ENCODE peak calls at places on chromosomes 5 and 9, in five cellular contexts. M is endothelial cell, G is psoas muscle, F is thoracic aorta, Z is A673. A is an unnamed sample.

GRCh38 chr5:153714732-153715287 is 224.3 kb downstream of the GRIA1 start:
- DNase-seq in M (no peak), G (no peak), F (no peak), Z (no peak), A (peak)

GRCh38 chr5:138623053-138623452 is 47.9 kb upstream of the HSPA9 start:
- DNase-seq in M (no peak), G (no peak), F (no peak), Z (no peak), A (peak)

GRCh38 chr5:9198399-9198798 is 347.5 kb downstream of the SEMA5A start:
- DNase-seq in M (no peak), G (no peak), F (no peak), Z (no peak), A (peak)

GRCh38 chr5:55557123-55557522 is 22.4 kb upstream of the PLPP1 start:
- DNase-seq in M (no peak), G (no peak), F (no peak), Z (no peak), A (no peak)

GRCh38 chr9:107665057-107665456 is 175.5 kb upstream of the KLF4 start:
- DNase-seq in M (no peak), G (no peak), F (no peak), Z (no peak), A (no peak)

GRCh38 chr9:93203713-93204469 is 20.0 kb downstream of the WNK2 start:
- DNase-seq in M (no peak), G (peak), F (no peak), Z (no peak), A (no peak)

GRCh38 chr5:171581756-171582155 is 162.3 kb downstream of the FGF18 start:
- DNase-seq in M (no peak), G (no peak), F (no peak), Z (no peak), A (no peak)

GRCh38 chr5:67416986-67417385 is 220.4 kb upstream of the CD180 start:
- DNase-seq in M (no peak), G (no peak), F (no peak), Z (no peak), A (no peak)

GRCh38 chr5:146047396-146047795 is 58.0 kb downstream of the PLAC8L1 start:
- DNase-seq in M (no peak), G (no peak), F (no peak), Z (peak), A (no peak)

GRCh38 chr9:80839821-80840670 is 849.3 kb downstream of the TLE1 start:
- DNase-seq in M (no peak), G (no peak), F (no peak), Z (no peak), A (no peak)

GRCh38 chr9:97598461-97599288 is 34.5 kb downstream of the TSTD2 start:
- DNase-seq in M (peak), G (peak), F (peak), Z (peak), A (peak)

GRCh38 chr5:83077662-83078261 is 415 bp downstream of the XRCC4 start:
- DNase-seq in M (peak), G (no peak), F (no peak), Z (no peak), A (peak)

GRCh38 chr9:105138306-105138801 is 106.1 kb upstream of the SLC44A1 start:
- DNase-seq in M (no peak), G (peak), F (no peak), Z (no peak), A (peak)
- TF ChIP-seq CTCF in M (no peak), G (no peak), F (no peak), Z (no peak), A (no peak)

DNA sequence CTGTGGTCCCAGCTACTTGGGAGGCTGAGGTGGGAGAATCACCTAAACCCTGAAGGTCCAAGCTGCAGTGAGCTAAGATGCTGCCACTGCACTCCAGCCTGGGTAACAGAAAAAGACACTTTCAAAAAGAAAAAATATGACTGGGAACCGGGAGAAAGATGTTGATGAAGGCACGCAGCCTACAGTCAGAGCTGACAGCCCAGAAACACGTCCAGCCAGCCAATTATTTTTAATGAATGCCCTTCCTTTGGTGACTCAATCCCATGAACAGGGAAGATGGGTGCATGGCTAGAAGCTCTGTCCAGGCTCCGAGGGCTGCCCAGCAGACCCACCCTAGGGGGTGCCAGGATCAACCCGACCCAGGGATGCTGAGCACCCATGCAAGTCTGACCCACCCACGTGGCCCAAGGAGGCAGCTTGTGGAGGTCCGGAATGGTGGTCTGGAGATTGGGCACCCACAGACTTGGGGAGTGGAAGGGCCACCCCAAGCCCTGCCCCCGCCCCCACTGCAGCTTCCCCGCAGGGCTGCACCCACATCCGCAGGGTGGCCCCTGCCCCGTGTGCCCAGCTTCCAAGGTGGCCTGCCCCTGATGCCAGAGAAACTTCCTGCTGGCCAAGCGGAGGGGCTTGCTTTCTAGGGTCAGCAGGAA is 51.0 kb downstream of the ADAMTS2 start:
- DNase-seq in M (no peak), G (no peak), F (no peak), Z (no peak), A (no peak)
- TF ChIP-seq CTCF in M (no peak), G (no peak), F (no peak), Z (no peak), A (no peak)

DNA sequence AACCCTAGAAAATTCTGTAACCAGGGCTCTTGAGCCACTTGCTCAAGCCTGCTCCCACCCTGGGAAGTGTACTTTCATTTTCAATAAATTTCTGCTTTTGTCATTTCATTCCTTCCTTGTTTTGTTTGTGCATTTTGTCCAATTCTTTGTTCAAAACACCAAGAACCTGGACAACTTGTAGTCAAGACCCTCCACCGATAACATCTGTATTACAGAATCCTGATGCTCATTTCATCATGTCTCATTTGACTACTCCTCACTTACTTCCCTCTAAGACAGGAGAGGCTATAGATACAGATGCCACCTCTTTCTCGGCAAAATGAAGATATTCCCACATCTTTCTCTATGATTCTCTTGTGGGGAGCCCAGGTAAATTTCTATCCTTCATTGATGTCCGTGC is 183.5 kb downstream of the TMEM232 start:
- DNase-seq in M (no peak), G (no peak), F (no peak), Z (no peak), A (no peak)
- TF ChIP-seq CTCF in M (no peak), G (no peak), F (no peak), Z (no peak), A (no peak)

GRCh38 chr9:2620876-2621677 is 510 bp upstream of the VLDLR start:
- DNase-seq in M (peak), G (peak), F (no peak), Z (peak), A (peak)
- TF ChIP-seq CTCF in M (no peak), G (peak), F (peak), Z (peak), A (peak)

DNA sequence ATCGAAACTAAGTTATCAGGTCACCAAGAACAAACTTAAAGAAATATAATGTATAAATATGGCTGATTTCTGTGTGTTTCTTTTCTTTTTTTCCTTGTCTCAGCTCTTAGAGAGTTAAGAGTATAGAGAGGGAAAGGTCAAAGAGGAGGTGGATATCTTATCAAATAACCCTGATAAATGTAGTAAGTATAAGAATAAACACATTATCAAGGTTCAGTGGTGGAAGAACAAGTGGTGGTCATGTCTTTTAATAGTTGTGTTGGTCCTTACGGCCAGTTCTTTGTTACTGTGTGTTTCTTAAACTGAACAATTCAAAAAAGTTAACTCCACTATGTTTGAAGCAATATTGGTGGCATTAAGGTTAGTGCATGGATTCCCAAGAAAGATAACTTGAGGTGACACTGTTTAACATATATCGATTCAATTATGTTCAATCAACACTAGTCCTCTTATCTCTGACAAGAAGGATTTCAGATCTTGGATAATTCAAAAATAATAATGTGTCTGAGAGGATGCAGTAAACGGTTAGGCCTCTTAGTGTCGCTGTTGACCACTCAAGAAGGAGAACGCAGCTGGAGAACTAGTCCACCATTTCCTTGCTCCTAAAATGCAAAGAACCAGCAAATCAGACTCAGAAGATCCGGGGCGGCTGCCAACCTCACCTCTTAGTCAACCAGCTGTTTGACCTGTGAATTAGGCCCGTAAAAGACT is at the start of gene PCDHGA3:
- DNase-seq in M (no peak), G (no peak), F (no peak), Z (peak), A (peak)
- TF ChIP-seq CTCF in M (peak), G (peak), F (peak), Z (peak), A (peak)

GRCh38 chr9:136665704-136666363 is 3.1 kb downstream of the EGFL7 start:
- DNase-seq in M (peak), G (no peak), F (no peak), Z (peak), A (no peak)

GRCh38 chr9:136664000-136664798 is 1.5 kb downstream of the EGFL7 start:
- DNase-seq in M (no peak), G (no peak), F (no peak), Z (no peak), A (no peak)

GRCh38 chr9:136664799-136665082 is 2.0 kb downstream of the EGFL7 start:
- DNase-seq in M (no peak), G (no peak), F (no peak), Z (no peak), A (no peak)

GRCh38 chr9:136666364-136667216 is 3.9 kb downstream of the EGFL7 start:
- DNase-seq in M (no peak), G (no peak), F (no peak), Z (no peak), A (no peak)

DNA sequence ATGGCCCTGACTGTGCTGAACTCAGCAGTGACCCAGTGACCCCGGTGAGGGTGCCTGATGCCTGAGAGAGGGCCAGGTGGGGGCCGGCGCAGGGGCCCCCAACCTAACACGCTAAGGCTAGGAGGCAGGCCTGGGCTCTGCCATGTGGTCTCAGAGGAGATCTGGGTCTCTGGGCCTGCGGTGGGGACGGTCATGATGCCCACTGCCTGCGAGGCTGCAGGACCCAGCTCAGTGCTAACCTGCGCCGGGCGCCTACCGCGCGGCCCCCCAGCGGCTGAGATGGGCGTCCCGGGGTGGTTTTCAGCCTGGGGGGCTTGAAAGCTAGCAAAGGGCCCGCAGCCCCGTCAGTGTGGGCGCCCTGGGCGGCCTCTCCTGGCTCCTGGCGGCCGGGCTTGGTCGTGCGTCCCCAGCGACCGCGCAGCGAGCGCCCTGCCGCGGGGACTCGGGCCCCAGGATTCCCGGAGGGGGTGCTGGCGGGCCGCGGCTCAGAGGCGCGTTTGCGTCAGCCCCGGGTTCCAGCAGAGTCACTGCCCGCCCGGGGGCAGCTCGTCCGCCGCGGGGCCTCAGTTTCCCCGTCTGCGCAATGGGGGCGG is 2.5 kb downstream of the EGFL7 start:
- DNase-seq in M (no peak), G (no peak), F (no peak), Z (peak), A (no peak)
- TF ChIP-seq CTCF in M (no peak), G (no peak), F (peak), Z (peak), A (no peak)